ENCODE peak calls at places on chromosomes 7 and 10, in six cellular contexts. W is GM12865, S is cardiac fibroblast, N is right cardiac atrium, B is foreskin fibroblast, P is H7. M is an unnamed sample.

GRCh38 chr10:129900825-129901224 is 63.2 kb downstream of the EBF3 start:
- DNase-seq in W (no peak), S (no peak), N (no peak), B (no peak), P (no peak), M (peak; percentile 4)

GRCh38 chr10:9010093-9010492 is 955.6 kb downstream of the GATA3 start:
- DNase-seq in W (no peak), S (no peak), N (no peak), B (no peak), P (no peak), M (no peak)

GRCh38 chr10:102422586-102423129 is 2.0 kb downstream of the FBXL15 start:
- DNase-seq in W (peak; percentile 83), S (peak; percentile 75), N (peak; percentile 82), B (peak; percentile 93), P (peak; percentile 90), M (peak; percentile 88)

GRCh38 chr7:64618785-64619456 is 47.0 kb upstream of the ZNF107 start:
- DNase-seq in W (peak; percentile 41), S (peak; percentile 78), N (no peak), B (peak; percentile 54), P (peak; percentile 27), M (peak; percentile 27)

GRCh38 chr10:72622271-72622670 is 3.6 kb downstream of the MICU1 start:
- DNase-seq in W (no peak), S (no peak), N (no peak), B (no peak), P (no peak), M (no peak)

GRCh38 chr7:99422091-99422624 is 13.4 kb downstream of the BUD31 start:
- DNase-seq in W (no peak), S (no peak), N (no peak), B (no peak), P (peak; percentile 39), M (no peak)

GRCh38 chr10:72557362-72557761 is 68.5 kb downstream of the MICU1 start:
- DNase-seq in W (no peak), S (peak; percentile 77), N (no peak), B (peak; percentile 62), P (no peak), M (no peak)

GRCh38 chr7:77479536-77480088 is 57.5 kb upstream of the PTPN12 start:
- DNase-seq in W (no peak), S (no peak), N (no peak), B (no peak), P (peak; percentile 30), M (no peak)

GRCh38 chr7:152925412-152926147 is 166.0 kb downstream of the ACTR3B start:
- DNase-seq in W (no peak), S (no peak), N (no peak), B (no peak), P (peak; percentile 97), M (no peak)

GRCh38 chr7:55571534-55572377 is 546 bp downstream of the VOPP1 start:
- DNase-seq in W (peak; percentile 77), S (peak; percentile 46), N (peak; percentile 69), B (peak; percentile 73), P (peak; percentile 90), M (peak; percentile 59)

GRCh38 chr7:99096124-99096887 is 47.6 kb downstream of the SMURF1 start:
- DNase-seq in W (peak; percentile 25), S (no peak), N (no peak), B (no peak), P (no peak), M (no peak)

GRCh38 chr10:12847361-12847975 is 154.0 kb downstream of the CCDC3 start:
- DNase-seq in W (peak; percentile 39), S (no peak), N (no peak), B (no peak), P (peak; percentile 82), M (no peak)

GRCh38 chr7:92422926-92423325 is 24.4 kb upstream of the GATAD1 start:
- DNase-seq in W (no peak), S (no peak), N (no peak), B (no peak), P (no peak), M (no peak)

GRCh38 chr10:131579251-131580071 is 267.9 kb upstream of the TCERG1L start:
- DNase-seq in W (no peak), S (no peak), N (no peak), B (no peak), P (no peak), M (no peak)

GRCh38 chr7:131633342-131633843 is 77.0 kb upstream of the PODXL start:
- DNase-seq in W (peak; percentile 31), S (peak; percentile 84), N (peak; percentile 52), B (peak; percentile 72), P (no peak), M (no peak)

GRCh38 chr10:120841522-120842189 is 9.5 kb upstream of the WDR11 start:
- DNase-seq in W (no peak), S (no peak), N (no peak), B (no peak), P (no peak), M (peak; percentile 53)

GRCh38 chr10:47383254-47384147 is 592 bp downstream of the ZNF488 start:
- DNase-seq in W (no peak), S (no peak), N (no peak), B (no peak), P (peak; percentile 86), M (peak; percentile 69)

GRCh38 chr10:109411897-109412296 is 511.4 kb downstream of the XPNPEP1 start:
- DNase-seq in W (no peak), S (peak; percentile 1), N (no peak), B (no peak), P (no peak), M (no peak)

GRCh38 chr7:115749924-115750323 is 280.6 kb downstream of the TFEC start:
- DNase-seq in W (no peak), S (no peak), N (no peak), B (no peak), P (no peak), M (no peak)

GRCh38 chr7:44156453-44157010 is 15.4 kb upstream of the MYL7 start:
- DNase-seq in W (no peak), S (no peak), N (no peak), B (no peak), P (peak; percentile 22), M (no peak)

GRCh38 chr10:49398986-49399385 is 3.1 kb upstream of the DRGX start:
- DNase-seq in W (no peak), S (no peak), N (no peak), B (no peak), P (peak; percentile 76), M (no peak)

GRCh38 chr10:69952069-69952800 is 100.4 kb upstream of the MACROH2A2 start:
- DNase-seq in W (no peak), S (no peak), N (no peak), B (no peak), P (peak; percentile 76), M (no peak)

GRCh38 chr7:2164646-2165045 is 68.1 kb downstream of the MAD1L1 start:
- DNase-seq in W (no peak), S (no peak), N (no peak), B (no peak), P (peak; percentile 35), M (no peak)

GRCh38 chr10:123995082-123995460 is 98.3 kb downstream of the CHST15 start:
- DNase-seq in W (no peak), S (peak; percentile 45), N (no peak), B (no peak), P (no peak), M (no peak)

GRCh38 chr10:34905200-34905927 is 90.3 kb upstream of the PARD3 start:
- DNase-seq in W (no peak), S (no peak), N (no peak), B (no peak), P (no peak), M (no peak)

GRCh38 chr7:32958046-32959025 is 1.1 kb downstream of the FKBP9 start:
- DNase-seq in W (no peak), S (peak; percentile 86), N (peak; percentile 83), B (peak; percentile 72), P (peak; percentile 49), M (peak; percentile 19)

GRCh38 chr7:99624487-99624886 is 7.7 kb downstream of the ZSCAN25 start:
- DNase-seq in W (no peak), S (no peak), N (no peak), B (no peak), P (no peak), M (peak; percentile 54)

GRCh38 chr10:1944487-1944886 is 207.2 kb upstream of the ADARB2 start:
- DNase-seq in W (no peak), S (no peak), N (no peak), B (no peak), P (no peak), M (no peak)

GRCh38 chr10:1942478-1942877 is 205.2 kb upstream of the ADARB2 start:
- DNase-seq in W (peak; percentile 9), S (no peak), N (no peak), B (no peak), P (no peak), M (no peak)

GRCh38 chr10:1935912-1936311 is 198.6 kb upstream of the ADARB2 start:
- DNase-seq in W (no peak), S (no peak), N (no peak), B (no peak), P (no peak), M (no peak)

GRCh38 chr10:1938317-1938716 is 201.0 kb upstream of the ADARB2 start:
- DNase-seq in W (no peak), S (no peak), N (no peak), B (no peak), P (no peak), M (no peak)

DNA sequence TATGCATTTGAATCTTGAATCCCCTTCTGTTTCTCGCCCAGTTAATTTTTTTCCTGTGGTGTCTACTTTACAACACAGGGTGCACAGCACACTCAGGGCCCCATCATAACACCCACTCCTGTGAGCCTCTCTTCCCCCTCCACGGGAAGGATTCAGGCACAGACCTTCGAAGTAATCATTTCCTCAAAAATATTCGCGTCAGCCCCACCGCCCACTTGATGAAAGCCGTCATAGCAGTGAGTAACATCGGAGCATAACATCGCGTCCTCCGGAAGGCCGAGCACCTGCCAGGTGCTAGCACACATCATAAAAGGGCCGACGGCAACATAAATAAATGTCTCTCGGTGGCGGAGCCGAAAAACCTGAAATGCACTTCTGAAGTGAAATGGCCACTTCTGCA is 201.7 kb upstream of the ADARB2 start:
- DNase-seq in W (no peak), S (no peak), N (no peak), B (no peak), P (no peak), M (no peak)
- H3K4me3 ChIP-seq in W (no peak overlapping the region), S (no peak overlapping the region), N (no peak overlapping the region), B (no peak overlapping the region), P (no peak overlapping the region), M (no peak overlapping the region)

GRCh38 chr10:78247821-78248220 is 214.2 kb downstream of the RPS24 start:
- DNase-seq in W (no peak), S (no peak), N (no peak), B (no peak), P (no peak), M (no peak)
- H3K4me3 ChIP-seq in W (no peak overlapping the region), S (no peak overlapping the region), N (no peak overlapping the region), B (no peak overlapping the region), P (no peak overlapping the region), M (no peak overlapping the region)

GRCh38 chr7:141731476-141732149 is 6.5 kb upstream of the SSBP1 start:
- DNase-seq in W (no peak), S (no peak), N (no peak), B (peak; percentile 3), P (no peak), M (no peak)
- H3K4me3 ChIP-seq in W (no peak overlapping the region), S (no peak overlapping the region), N (no peak overlapping the region), B (no peak overlapping the region), P (no peak overlapping the region), M (no peak overlapping the region)

DNA sequence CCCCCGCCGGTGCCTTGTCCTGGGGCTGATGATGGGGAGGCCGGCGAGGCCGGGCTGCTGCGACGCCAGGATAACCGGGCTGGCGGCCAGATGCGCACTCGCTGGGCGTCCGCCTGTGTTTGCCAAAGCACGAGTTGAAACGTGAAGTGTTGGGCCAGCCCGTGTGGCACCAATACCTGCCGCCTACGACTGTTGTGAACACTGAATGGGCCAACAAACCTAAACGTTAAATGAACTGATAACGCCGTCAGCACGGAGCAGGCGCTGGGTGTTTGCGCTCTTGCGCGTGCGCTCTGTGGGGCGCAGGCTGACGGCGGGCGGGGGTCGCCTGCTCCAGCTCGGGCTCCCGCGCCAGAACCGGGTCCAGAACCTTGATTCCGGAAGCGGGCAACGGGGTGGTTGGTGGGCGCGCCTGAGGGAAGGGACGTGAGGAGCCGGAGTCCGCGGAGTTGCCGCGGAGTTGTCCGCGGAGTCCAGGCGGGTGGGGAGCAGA is 662 bp downstream of the CYP2E1 start:
- DNase-seq in W (no peak), S (no peak), N (no peak), B (peak; percentile 7), P (peak; percentile 41), M (no peak)
- H3K4me3 ChIP-seq in W (no peak overlapping the region), S (no peak overlapping the region), N (peak overlapping the region; percentile 14), B (no peak overlapping the region), P (no peak overlapping the region), M (no peak overlapping the region)

M was measured in small intestine.